ENCODE peak calls at places on chromosomes 3 and 15, in seven cellular contexts. K, N, U, V, M, Z and A are unnamed samples.

GRCh38 chr3:119352235-119352634 is 58.1 kb downstream of the ARHGAP31 start:
- DNase-seq in U (peak; percentile 79), Z (no peak), N (no peak), M (no peak), K (no peak), V (no peak), A (peak; percentile 89)

GRCh38 chr15:65204931-65205655 is 6.2 kb downstream of the CILP start:
- DNase-seq in M (no peak), K (no peak), V (no peak), N (no peak), U (no peak), Z (peak; percentile 53), A (no peak)

GRCh38 chr15:72116680-72117447 is 1.1 kb downstream of the MYO9A start:
- DNase-seq in Z (peak; percentile 75), N (no peak), U (no peak), V (no peak), M (peak; percentile 35), K (no peak), A (peak; percentile 16)

GRCh38 chr3:187015903-187016638 is 85.7 kb downstream of the ST6GAL1 start:
- DNase-seq in V (no peak), Z (no peak), U (peak; percentile 93), M (no peak), K (no peak), N (no peak), A (peak; percentile 94)

GRCh38 chr3:157274644-157275137 is 114.7 kb upstream of the CCNL1 start:
- DNase-seq in Z (no peak), V (no peak), U (no peak), N (no peak), K (no peak), M (no peak), A (no peak)

GRCh38 chr3:89562373-89562772 is 455.0 kb downstream of the EPHA3 start:
- DNase-seq in V (no peak), M (no peak), N (no peak), U (no peak), Z (no peak), K (no peak), A (no peak)

GRCh38 chr15:98799461-98799971 is 151.2 kb downstream of the IGF1R start:
- DNase-seq in K (no peak), U (no peak), M (no peak), N (no peak), Z (no peak), V (no peak), A (no peak)

GRCh38 chr3:150035910-150036661 is 65.4 kb upstream of the PFN2 start:
- DNase-seq in V (no peak), U (no peak), K (no peak), N (no peak), Z (no peak), M (no peak), A (no peak)

DNA sequence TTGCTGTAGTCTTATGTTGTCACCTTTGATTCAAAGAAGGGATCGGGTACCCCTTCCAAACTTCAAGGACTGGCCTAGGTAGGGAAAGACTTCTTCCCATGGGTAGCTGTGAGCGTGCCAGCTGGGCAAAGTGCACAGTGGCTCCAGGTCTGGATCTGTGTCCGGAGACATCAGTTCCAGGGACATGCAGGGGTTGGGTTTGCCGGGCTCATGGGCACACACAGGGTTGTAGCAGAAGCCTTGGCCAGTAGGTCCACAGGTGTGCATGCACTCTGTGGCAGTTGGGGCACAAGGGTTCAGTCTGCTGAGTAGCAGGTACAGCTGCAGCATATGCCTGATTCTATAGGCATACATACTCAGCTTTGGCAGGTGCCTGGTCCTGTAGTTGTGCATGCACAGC is 111.2 kb downstream of the EFHB start:
- DNase-seq in U (no peak), K (no peak), V (no peak), M (no peak), N (no peak), Z (no peak), A (no peak)
- H3K4me3 ChIP-seq in U (no peak overlapping the region), K (no peak overlapping the region), V (no peak overlapping the region), M (no peak overlapping the region), N (no peak overlapping the region), Z (no peak overlapping the region), A (no peak overlapping the region)

GRCh38 chr3:33420966-33421365 is 19.2 kb downstream of the UBP1 start:
- DNase-seq in V (no peak), K (no peak), Z (no peak), N (no peak), U (no peak), M (no peak), A (no peak)
- TF ChIP-seq CTCF in V (no peak), K (no peak), Z (no peak), N (no peak), U (no peak), M (no peak), A (no peak)

GRCh38 chr3:113839551-113839950 is 963 bp downstream of the GRAMD1C start:
- DNase-seq in V (no peak), M (no peak), K (no peak), U (no peak), N (no peak), Z (no peak), A (no peak)
- H3K4me3 ChIP-seq in V (peak overlapping the region; percentile 63), M (peak overlapping the region; percentile 63), K (peak overlapping the region; percentile 61), U (peak overlapping the region; percentile 54), N (peak overlapping the region; percentile 72), Z (no peak overlapping the region), A (peak overlapping the region; percentile 63)

GRCh38 chr3:52077376-52077775 is 21.0 kb upstream of the DUSP7 start:
- DNase-seq in Z (no peak), K (no peak), U (no peak), N (no peak), V (no peak), M (no peak), A (no peak)

GRCh38 chr3:52076900-52077299 is 20.5 kb upstream of the DUSP7 start:
- DNase-seq in V (no peak), N (no peak), M (no peak), U (no peak), Z (no peak), K (no peak), A (no peak)

GRCh38 chr3:52079958-52080357 is 23.6 kb upstream of the DUSP7 start:
- DNase-seq in Z (no peak), N (no peak), U (no peak), V (no peak), K (no peak), M (no peak), A (no peak)

GRCh38 chr3:52077900-52078299 is 21.5 kb upstream of the DUSP7 start:
- DNase-seq in U (no peak), Z (no peak), N (no peak), V (no peak), M (no peak), K (no peak), A (no peak)

DNA sequence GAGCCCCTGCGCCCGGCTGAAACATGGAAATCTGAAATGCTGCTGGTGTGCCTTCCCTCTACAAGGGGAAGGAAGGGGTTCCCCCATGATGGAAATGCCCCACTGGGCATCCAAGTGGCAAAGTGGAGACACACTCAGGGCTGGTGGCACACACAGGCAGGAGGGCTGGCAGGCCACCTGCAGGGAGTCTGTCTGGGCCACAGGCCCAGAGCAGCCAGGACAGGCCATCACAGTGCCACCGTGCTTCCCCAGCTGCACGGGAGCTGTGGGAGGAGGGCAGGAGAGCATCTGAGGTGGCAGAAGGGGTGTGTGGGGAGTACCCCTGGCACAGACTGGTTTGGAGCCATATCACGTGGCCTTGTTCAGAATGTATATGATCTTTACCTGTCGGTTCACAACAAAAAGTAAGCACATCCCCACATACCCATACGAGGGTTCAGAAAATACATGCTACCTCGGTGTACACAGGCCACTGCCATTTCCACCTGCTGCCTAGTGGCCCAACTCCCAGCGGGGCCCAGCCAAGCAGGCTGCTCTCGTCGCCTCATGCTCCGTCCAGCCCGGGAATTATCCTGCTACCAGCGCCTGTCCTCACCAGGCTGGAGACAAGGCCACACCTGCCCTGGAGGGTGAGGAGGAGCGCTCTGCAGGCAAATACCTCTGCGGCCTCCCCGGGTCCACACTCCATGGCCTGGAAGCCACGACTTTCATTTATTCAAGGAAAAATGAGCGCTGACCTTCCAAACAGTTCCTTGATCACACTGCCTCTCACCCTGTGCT is 22.6 kb upstream of the DUSP7 start:
- DNase-seq in K (no peak), V (no peak), N (no peak), Z (no peak), M (no peak), U (no peak), A (no peak)
- TF ChIP-seq CTCF in K (no peak), V (no peak), N (no peak), Z (no peak), M (no peak), U (no peak), A (no peak)

DNA sequence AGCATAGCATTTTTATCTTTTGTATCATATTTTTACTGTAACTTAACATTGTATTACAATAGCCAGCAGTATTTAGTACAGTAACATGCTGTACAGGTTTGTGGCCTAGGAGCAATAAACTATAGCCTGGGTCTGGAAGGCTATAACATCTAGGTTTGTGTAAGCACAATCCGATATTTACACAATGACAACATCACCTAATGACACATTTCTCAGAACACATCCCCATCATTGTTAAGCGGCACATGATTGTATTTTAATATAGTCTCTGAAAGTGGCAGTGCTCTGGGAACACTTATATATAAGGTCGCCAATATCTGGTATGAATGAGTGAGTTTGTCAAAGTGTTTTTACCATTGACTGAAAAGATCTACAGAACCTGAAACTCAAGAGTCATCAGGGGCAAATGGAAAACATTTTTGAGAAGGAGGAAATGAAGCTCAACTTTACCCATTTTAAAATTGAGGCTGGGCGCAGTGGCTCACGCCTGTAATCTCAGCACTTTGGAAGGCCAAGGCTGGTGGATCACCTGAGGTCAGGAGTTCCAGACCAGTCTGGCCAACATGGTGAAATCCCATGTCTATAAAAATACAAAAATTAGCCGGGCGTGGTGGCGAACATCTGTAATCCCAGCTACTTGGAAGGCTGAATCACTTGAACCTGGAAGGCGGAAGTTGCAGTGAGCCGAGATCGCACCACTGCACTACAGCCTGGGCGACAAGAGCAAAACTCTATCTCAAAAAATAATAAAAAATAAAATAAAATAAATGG is 38.8 kb upstream of the TNFSF10 start:
- DNase-seq in M (no peak), N (no peak), Z (no peak), V (no peak), K (no peak), U (no peak), A (no peak)
- H3K4me3 ChIP-seq in M (no peak overlapping the region), N (no peak overlapping the region), Z (no peak overlapping the region), V (peak overlapping the region; percentile 16), K (no peak overlapping the region), U (no peak overlapping the region), A (no peak overlapping the region)

GRCh38 chr3:44529927-44530326 is 25.1 kb upstream of the ZKSCAN7 start:
- DNase-seq in N (no peak), V (no peak), M (peak; percentile 19), U (no peak), Z (no peak), K (no peak), A (peak; percentile 38)
- TF ChIP-seq CTCF in N (no peak), V (peak; percentile 8), M (peak; percentile 25), U (peak; percentile 49), Z (no peak), K (peak; percentile 35), A (peak; percentile 41)

GRCh38 chr15:52805351-52806283 is 15.5 kb upstream of the ONECUT1 start:
- DNase-seq in M (no peak), N (no peak), K (peak; percentile 69), U (no peak), Z (no peak), V (no peak), A (no peak)
- H3K4me3 ChIP-seq in M (no peak overlapping the region), N (no peak overlapping the region), K (peak overlapping the region; percentile 14), U (no peak overlapping the region), Z (no peak overlapping the region), V (peak overlapping the region; percentile 32), A (no peak overlapping the region)